ENCODE peak calls at places on chromosomes 4 and X, in nine cellular contexts. One of them, this sample, is unnamed.
A peak's percentile ranks its signal among the peaks of the same experiment; 100 is the strongest.

GRCh38 chrX:51395807-51396728 is 63.4 kb downstream of the NUDT10 start:
- DNase-seq in testis: peak; percentile 43
- DNase-seq in ascending aorta: no peak
- DNase-seq in transverse colon: no peak
- DNase-seq in sigmoid colon: peak; percentile 62
- DNase-seq in adrenal gland: peak; percentile 37
- DNase-seq in left ventricle myocardium inferior: no peak
- DNase-seq in mammary epithelial cell: no peak
- DNase-seq in heart right ventricle: peak; percentile 36
- DNase-seq in this sample: peak; percentile 5

GRCh38 chr4:184417802-184418511 is 56.4 kb downstream of the IRF2 start:
- DNase-seq in sigmoid colon: no peak
- DNase-seq in ascending aorta: no peak
- DNase-seq in heart right ventricle: no peak
- DNase-seq in mammary epithelial cell: peak; percentile 99
- DNase-seq in left ventricle myocardium inferior: no peak
- DNase-seq in testis: no peak
- DNase-seq in transverse colon: no peak
- DNase-seq in adrenal gland: peak; percentile 42
- DNase-seq in this sample: no peak

GRCh38 chr4:173516621-173517612 is 13.1 kb downstream of the HAND2 start:
- DNase-seq in sigmoid colon: peak; percentile 83
- DNase-seq in adrenal gland: no peak
- DNase-seq in left ventricle myocardium inferior: no peak
- DNase-seq in heart right ventricle: no peak
- DNase-seq in mammary epithelial cell: no peak
- DNase-seq in transverse colon: no peak
- DNase-seq in testis: no peak
- DNase-seq in ascending aorta: no peak
- DNase-seq in this sample: no peak

GRCh38 chr4:159508917-159509500 is 406.1 kb downstream of the RAPGEF2 start:
- DNase-seq in mammary epithelial cell: peak; percentile 81
- DNase-seq in adrenal gland: no peak
- DNase-seq in sigmoid colon: no peak
- DNase-seq in left ventricle myocardium inferior: no peak
- DNase-seq in transverse colon: no peak
- DNase-seq in testis: no peak
- DNase-seq in heart right ventricle: no peak
- DNase-seq in ascending aorta: no peak
- DNase-seq in this sample: no peak

GRCh38 chr4:183589710-183590109 is 69.3 kb downstream of the RWDD4 start:
- DNase-seq in transverse colon: no peak
- DNase-seq in left ventricle myocardium inferior: no peak
- DNase-seq in ascending aorta: no peak
- DNase-seq in adrenal gland: no peak
- DNase-seq in testis: no peak
- DNase-seq in mammary epithelial cell: no peak
- DNase-seq in sigmoid colon: no peak
- DNase-seq in heart right ventricle: no peak
- DNase-seq in this sample: no peak

GRCh38 chrX:108126661-108127060 is 35.1 kb downstream of the ATG4A start:
- DNase-seq in sigmoid colon: no peak
- DNase-seq in heart right ventricle: no peak
- DNase-seq in testis: no peak
- DNase-seq in transverse colon: no peak
- DNase-seq in mammary epithelial cell: no peak
- DNase-seq in adrenal gland: no peak
- DNase-seq in left ventricle myocardium inferior: no peak
- DNase-seq in ascending aorta: no peak
- DNase-seq in this sample: no peak

GRCh38 chr4:146634825-146635224 is 3.9 kb upstream of the POU4F2 start:
- DNase-seq in left ventricle myocardium inferior: no peak
- DNase-seq in mammary epithelial cell: no peak
- DNase-seq in sigmoid colon: no peak
- DNase-seq in transverse colon: no peak
- DNase-seq in adrenal gland: no peak
- DNase-seq in ascending aorta: no peak
- DNase-seq in heart right ventricle: no peak
- DNase-seq in testis: no peak
- DNase-seq in this sample: no peak

GRCh38 chrX:136954930-136955329 is 74.4 kb upstream of the RBMX start:
- DNase-seq in left ventricle myocardium inferior: no peak
- DNase-seq in transverse colon: no peak
- DNase-seq in heart right ventricle: no peak
- DNase-seq in ascending aorta: no peak
- DNase-seq in testis: no peak
- DNase-seq in mammary epithelial cell: peak; percentile 6
- DNase-seq in adrenal gland: no peak
- DNase-seq in sigmoid colon: no peak
- DNase-seq in this sample: no peak

GRCh38 chr4:60201052-60201673 is 999.0 kb upstream of the ADGRL3 start:
- DNase-seq in ascending aorta: no peak
- DNase-seq in transverse colon: peak; percentile 13
- DNase-seq in adrenal gland: peak; percentile 61
- DNase-seq in heart right ventricle: peak; percentile 13
- DNase-seq in left ventricle myocardium inferior: no peak
- DNase-seq in mammary epithelial cell: peak; percentile 22
- DNase-seq in sigmoid colon: no peak
- DNase-seq in testis: peak; percentile 73
- DNase-seq in this sample: no peak

GRCh38 chr4:115294717-115295116 is 181.3 kb upstream of the NDST4 start:
- DNase-seq in transverse colon: no peak
- DNase-seq in left ventricle myocardium inferior: no peak
- DNase-seq in testis: no peak
- DNase-seq in heart right ventricle: no peak
- DNase-seq in sigmoid colon: no peak
- DNase-seq in ascending aorta: no peak
- DNase-seq in adrenal gland: no peak
- DNase-seq in mammary epithelial cell: no peak
- DNase-seq in this sample: no peak

GRCh38 chrX:101407167-101407747 is 468 bp downstream of the GLA start:
- DNase-seq in left ventricle myocardium inferior: no peak
- DNase-seq in sigmoid colon: no peak
- DNase-seq in transverse colon: no peak
- DNase-seq in heart right ventricle: no peak
- DNase-seq in mammary epithelial cell: no peak
- DNase-seq in ascending aorta: no peak
- DNase-seq in adrenal gland: peak; percentile 10
- DNase-seq in testis: no peak
- DNase-seq in this sample: no peak

GRCh38 chrX:131729295-131729694 is 185.4 kb downstream of the OR13H1 start:
- DNase-seq in left ventricle myocardium inferior: no peak
- DNase-seq in adrenal gland: no peak
- DNase-seq in testis: peak; percentile 16
- DNase-seq in sigmoid colon: peak; percentile 94
- DNase-seq in heart right ventricle: no peak
- DNase-seq in transverse colon: peak; percentile 89
- DNase-seq in ascending aorta: peak; percentile 63
- DNase-seq in mammary epithelial cell: peak; percentile 76
- DNase-seq in this sample: no peak

GRCh38 chr4:69910016-69910782 is 20.7 kb upstream of the CSN1S1 start:
- DNase-seq in mammary epithelial cell: no peak
- DNase-seq in transverse colon: no peak
- DNase-seq in sigmoid colon: no peak
- DNase-seq in left ventricle myocardium inferior: no peak
- DNase-seq in heart right ventricle: no peak
- DNase-seq in adrenal gland: no peak
- DNase-seq in ascending aorta: no peak
- DNase-seq in testis: no peak
- DNase-seq in this sample: no peak

GRCh38 chr4:74549936-74550335 is 105.0 kb downstream of the AREG start:
- DNase-seq in testis: no peak
- DNase-seq in mammary epithelial cell: peak; percentile 60
- DNase-seq in adrenal gland: no peak
- DNase-seq in ascending aorta: no peak
- DNase-seq in left ventricle myocardium inferior: no peak
- DNase-seq in heart right ventricle: no peak
- DNase-seq in transverse colon: no peak
- DNase-seq in sigmoid colon: no peak
- DNase-seq in this sample: no peak

GRCh38 chrX:133542476-133542875 is 127.2 kb upstream of the GPC4 start:
- DNase-seq in adrenal gland: no peak
- DNase-seq in ascending aorta: no peak
- DNase-seq in heart right ventricle: no peak
- DNase-seq in mammary epithelial cell: no peak
- DNase-seq in testis: no peak
- DNase-seq in transverse colon: no peak
- DNase-seq in sigmoid colon: no peak
- DNase-seq in left ventricle myocardium inferior: no peak
- DNase-seq in this sample: no peak

GRCh38 chr4:94491322-94491721 is 39.6 kb downstream of the PDLIM5 start:
- DNase-seq in adrenal gland: no peak
- DNase-seq in transverse colon: no peak
- DNase-seq in sigmoid colon: no peak
- DNase-seq in left ventricle myocardium inferior: no peak
- DNase-seq in ascending aorta: no peak
- DNase-seq in heart right ventricle: no peak
- DNase-seq in testis: no peak
- DNase-seq in mammary epithelial cell: peak; percentile 54
- DNase-seq in this sample: no peak

GRCh38 chrX:16185725-16186136 is 18.4 kb downstream of the MAGEB17 start:
- DNase-seq in mammary epithelial cell: peak; percentile 81
- DNase-seq in sigmoid colon: no peak
- DNase-seq in heart right ventricle: no peak
- DNase-seq in testis: no peak
- DNase-seq in transverse colon: no peak
- DNase-seq in ascending aorta: no peak
- DNase-seq in left ventricle myocardium inferior: no peak
- DNase-seq in adrenal gland: no peak
- DNase-seq in this sample: no peak
- H3K4me1 ChIP-seq in mammary epithelial cell: peaks cover 20% of the 10 kb centered on the region
- H3K4me1 ChIP-seq in sigmoid colon: no peaks in the 10 kb centered on the region
- H3K4me1 ChIP-seq in heart right ventricle: no peaks in the 10 kb centered on the region
- H3K4me1 ChIP-seq in testis: no peaks in the 10 kb centered on the region
- H3K4me1 ChIP-seq in transverse colon: no peaks in the 10 kb centered on the region
- H3K4me1 ChIP-seq in ascending aorta: no peaks in the 10 kb centered on the region
- H3K4me1 ChIP-seq in left ventricle myocardium inferior: no peaks in the 10 kb centered on the region
- H3K4me1 ChIP-seq in adrenal gland: no peaks in the 10 kb centered on the region
- H3K4me1 ChIP-seq in this sample: no peaks in the 10 kb centered on the region

DNA sequence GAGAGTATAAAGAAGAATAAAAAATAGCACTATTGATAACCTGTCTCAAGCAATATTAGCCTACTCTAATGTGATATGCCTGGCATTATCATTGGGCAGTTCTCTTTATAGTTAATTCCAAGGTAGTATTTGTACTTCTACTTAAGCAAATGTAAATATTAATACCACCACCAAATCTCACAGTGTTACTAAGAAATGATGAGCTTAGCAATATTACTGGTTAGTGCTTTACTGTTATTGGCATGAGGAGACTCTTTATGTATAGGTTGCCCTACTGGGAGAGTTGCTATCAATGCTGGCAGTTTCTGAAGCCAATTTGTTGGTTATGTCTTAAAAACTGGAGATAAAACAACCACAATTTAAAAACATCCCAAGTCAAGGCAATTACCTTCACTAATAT is 155.7 kb downstream of the CDS1 start:
- DNase-seq in transverse colon: no peak
- DNase-seq in adrenal gland: no peak
- DNase-seq in heart right ventricle: no peak
- DNase-seq in testis: no peak
- DNase-seq in sigmoid colon: no peak
- DNase-seq in left ventricle myocardium inferior: no peak
- DNase-seq in mammary epithelial cell: no peak
- DNase-seq in ascending aorta: no peak
- DNase-seq in this sample: no peak
- H3K36me3 ChIP-seq in transverse colon: peaks cover 44% of the 10 kb centered on the region
- H3K36me3 ChIP-seq in adrenal gland: no peaks in the 10 kb centered on the region
- H3K36me3 ChIP-seq in heart right ventricle: peaks cover 100% of the 10 kb centered on the region
- H3K36me3 ChIP-seq in testis: no peaks in the 10 kb centered on the region
- H3K36me3 ChIP-seq in sigmoid colon: peaks cover 98% of the 10 kb centered on the region
- H3K36me3 ChIP-seq in left ventricle myocardium inferior: peaks cover 96% of the 10 kb centered on the region
- H3K36me3 ChIP-seq in mammary epithelial cell: peaks cover 15% of the 10 kb centered on the region
- H3K36me3 ChIP-seq in ascending aorta: peaks cover 96% of the 10 kb centered on the region
- H3K36me3 ChIP-seq in this sample: no peaks in the 10 kb centered on the region

GRCh38 chr4:145501051-145501660 is 19.5 kb downstream of the SMAD1 start:
- DNase-seq in adrenal gland: no peak
- DNase-seq in ascending aorta: no peak
- DNase-seq in transverse colon: no peak
- DNase-seq in mammary epithelial cell: no peak
- DNase-seq in testis: no peak
- DNase-seq in left ventricle myocardium inferior: no peak
- DNase-seq in heart right ventricle: no peak
- DNase-seq in sigmoid colon: no peak
- DNase-seq in this sample: no peak

GRCh38 chr4:145497199-145498149 is 15.8 kb downstream of the SMAD1 start:
- DNase-seq in sigmoid colon: no peak
- DNase-seq in transverse colon: no peak
- DNase-seq in ascending aorta: no peak
- DNase-seq in testis: no peak
- DNase-seq in heart right ventricle: no peak
- DNase-seq in left ventricle myocardium inferior: no peak
- DNase-seq in mammary epithelial cell: no peak
- DNase-seq in adrenal gland: no peak
- DNase-seq in this sample: no peak

GRCh38 chr4:145496292-145496691 is 14.6 kb downstream of the SMAD1 start:
- DNase-seq in sigmoid colon: no peak
- DNase-seq in transverse colon: no peak
- DNase-seq in left ventricle myocardium inferior: no peak
- DNase-seq in testis: no peak
- DNase-seq in ascending aorta: no peak
- DNase-seq in adrenal gland: no peak
- DNase-seq in mammary epithelial cell: no peak
- DNase-seq in heart right ventricle: no peak
- DNase-seq in this sample: no peak

GRCh38 chr4:145494666-145495065 is 13.0 kb downstream of the SMAD1 start:
- DNase-seq in sigmoid colon: no peak
- DNase-seq in testis: no peak
- DNase-seq in adrenal gland: no peak
- DNase-seq in heart right ventricle: no peak
- DNase-seq in transverse colon: no peak
- DNase-seq in left ventricle myocardium inferior: no peak
- DNase-seq in ascending aorta: no peak
- DNase-seq in mammary epithelial cell: no peak
- DNase-seq in this sample: no peak

GRCh38 chr4:145498430-145498829 is 16.8 kb downstream of the SMAD1 start:
- DNase-seq in adrenal gland: no peak
- DNase-seq in sigmoid colon: no peak
- DNase-seq in ascending aorta: no peak
- DNase-seq in heart right ventricle: no peak
- DNase-seq in mammary epithelial cell: no peak
- DNase-seq in testis: no peak
- DNase-seq in transverse colon: no peak
- DNase-seq in left ventricle myocardium inferior: no peak
- DNase-seq in this sample: no peak
- H3K4me1 ChIP-seq in adrenal gland: peaks cover 10% of the 10 kb centered on the region
- H3K4me1 ChIP-seq in sigmoid colon: peaks cover 38% of the 10 kb centered on the region
- H3K4me1 ChIP-seq in ascending aorta: peaks cover 12% of the 10 kb centered on the region
- H3K4me1 ChIP-seq in heart right ventricle: peaks cover 68% of the 10 kb centered on the region
- H3K4me1 ChIP-seq in mammary epithelial cell: no peaks in the 10 kb centered on the region
- H3K4me1 ChIP-seq in testis: no peaks in the 10 kb centered on the region
- H3K4me1 ChIP-seq in transverse colon: peaks cover 34% of the 10 kb centered on the region
- H3K4me1 ChIP-seq in left ventricle myocardium inferior: peaks cover 63% of the 10 kb centered on the region
- H3K4me1 ChIP-seq in this sample: no peaks in the 10 kb centered on the region

DNA sequence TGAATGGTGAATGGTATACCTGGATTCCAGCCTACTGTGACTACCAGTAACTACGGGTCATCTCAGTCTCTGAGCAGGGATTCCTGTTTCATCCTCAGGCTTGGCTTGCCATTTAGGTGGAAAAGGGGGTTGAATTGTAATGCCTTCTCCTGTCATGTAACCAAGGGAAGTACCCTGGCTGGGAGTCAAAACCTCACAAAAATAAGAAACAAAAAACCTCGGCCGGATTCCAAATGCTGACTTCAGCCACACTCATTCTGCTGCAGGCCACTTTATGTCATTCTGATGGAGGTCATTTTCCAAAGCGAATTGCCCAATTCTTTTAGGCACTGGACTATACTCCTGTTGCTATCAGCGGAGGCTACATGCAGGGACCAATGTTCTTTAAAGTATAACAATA is 324.7 kb downstream of the LDB2 start:
- DNase-seq in sigmoid colon: no peak
- DNase-seq in mammary epithelial cell: no peak
- DNase-seq in ascending aorta: no peak
- DNase-seq in transverse colon: no peak
- DNase-seq in testis: peak; percentile 49
- DNase-seq in adrenal gland: peak; percentile 67
- DNase-seq in left ventricle myocardium inferior: peak; percentile 24
- DNase-seq in heart right ventricle: no peak
- DNase-seq in this sample: no peak
- H3K36me3 ChIP-seq in sigmoid colon: no peaks in the 10 kb centered on the region
- H3K36me3 ChIP-seq in mammary epithelial cell: no peaks in the 10 kb centered on the region
- H3K36me3 ChIP-seq in ascending aorta: no peaks in the 10 kb centered on the region
- H3K36me3 ChIP-seq in transverse colon: no peaks in the 10 kb centered on the region
- H3K36me3 ChIP-seq in testis: no peaks in the 10 kb centered on the region
- H3K36me3 ChIP-seq in adrenal gland: no peaks in the 10 kb centered on the region
- H3K36me3 ChIP-seq in left ventricle myocardium inferior: no peaks in the 10 kb centered on the region
- H3K36me3 ChIP-seq in heart right ventricle: no peaks in the 10 kb centered on the region
- H3K36me3 ChIP-seq in this sample: no peaks in the 10 kb centered on the region